ENCODE peak calls at places on chromosomes 11 and 22, in four cellular contexts. One of them, this sample, is unnamed.

GRCh38 chr11:69343401-69344321 is 49.7 kb downstream of the MYEOV start:
- DNase-seq in NCI-H460: no peak
- DNase-seq in amniotic epithelial cell: no peak
- DNase-seq in A549: no peak
- DNase-seq in this sample: no peak

GRCh38 chr11:122491486-122491885 is 164.0 kb upstream of the UBASH3B start:
- DNase-seq in NCI-H460: no peak
- DNase-seq in A549: no peak
- DNase-seq in amniotic epithelial cell: peak
- DNase-seq in this sample: no peak

GRCh38 chr11:22780914-22781593 is 48.5 kb downstream of the SVIP start:
- DNase-seq in NCI-H460: no peak
- DNase-seq in amniotic epithelial cell: no peak
- DNase-seq in A549: no peak
- DNase-seq in this sample: no peak

GRCh38 chr11:67344264-67344663 is 9.1 kb downstream of the POLD4 start:
- DNase-seq in NCI-H460: no peak
- DNase-seq in A549: no peak
- DNase-seq in amniotic epithelial cell: no peak
- DNase-seq in this sample: no peak

GRCh38 chr11:45806937-45807791 is 2.2 kb downstream of the SLC35C1 start:
- DNase-seq in A549: no peak
- DNase-seq in amniotic epithelial cell: no peak
- DNase-seq in NCI-H460: no peak
- DNase-seq in this sample: no peak

GRCh38 chr11:120112174-120112796 is 25.6 kb downstream of the TRIM29 start:
- DNase-seq in amniotic epithelial cell: no peak
- DNase-seq in NCI-H460: no peak
- DNase-seq in A549: no peak
- DNase-seq in this sample: no peak

GRCh38 chr11:129997513-129997912 is 5.1 kb downstream of the PRDM10 start:
- DNase-seq in A549: no peak
- DNase-seq in amniotic epithelial cell: no peak
- DNase-seq in NCI-H460: no peak
- DNase-seq in this sample: no peak

GRCh38 chr11:29318134-29318845 is 698.5 kb downstream of the KCNA4 start:
- DNase-seq in NCI-H460: no peak
- DNase-seq in A549: peak
- DNase-seq in amniotic epithelial cell: peak
- DNase-seq in this sample: no peak

GRCh38 chr11:90229791-90230190 is 6.9 kb upstream of the CHORDC1 start:
- DNase-seq in amniotic epithelial cell: peak
- DNase-seq in NCI-H460: no peak
- DNase-seq in A549: no peak
- DNase-seq in this sample: no peak

GRCh38 chr11:75547617-75548054 is 14.4 kb upstream of the SERPINH1 start:
- DNase-seq in NCI-H460: peak
- DNase-seq in A549: peak
- DNase-seq in amniotic epithelial cell: peak
- DNase-seq in this sample: no peak

GRCh38 chr11:44138286-44138685 is 42.8 kb downstream of the EXT2 start:
- DNase-seq in A549: no peak
- DNase-seq in NCI-H460: no peak
- DNase-seq in amniotic epithelial cell: no peak
- DNase-seq in this sample: no peak

GRCh38 chr11:45661417-45662055 is 3.9 kb downstream of the CHST1 start:
- DNase-seq in NCI-H460: no peak
- DNase-seq in amniotic epithelial cell: no peak
- DNase-seq in A549: no peak
- DNase-seq in this sample: no peak

GRCh38 chr22:25630446-25630845 is 66.0 kb downstream of the GRK3 start:
- DNase-seq in A549: no peak
- DNase-seq in NCI-H460: no peak
- DNase-seq in amniotic epithelial cell: peak
- DNase-seq in this sample: no peak

GRCh38 chr11:63547076-63547475 is 10.5 kb downstream of the PLAAT4 start:
- DNase-seq in amniotic epithelial cell: no peak
- DNase-seq in NCI-H460: no peak
- DNase-seq in A549: no peak
- DNase-seq in this sample: no peak

GRCh38 chr22:28497188-28497587 is 182.5 kb downstream of the TTC28 start:
- DNase-seq in A549: no peak
- DNase-seq in NCI-H460: no peak
- DNase-seq in amniotic epithelial cell: peak
- DNase-seq in this sample: no peak

GRCh38 chr11:38990841-38991240 is 2392.8 kb upstream of the RAG2 start:
- DNase-seq in NCI-H460: no peak
- DNase-seq in amniotic epithelial cell: no peak
- DNase-seq in A549: no peak
- DNase-seq in this sample: no peak

GRCh38 chr11:103110406-103110805 is 1.2 kb downstream of the DYNC2H1 start:
- DNase-seq in amniotic epithelial cell: peak
- DNase-seq in NCI-H460: no peak
- DNase-seq in A549: peak
- DNase-seq in this sample: no peak

GRCh38 chr22:42313804-42314581 is 43.5 kb upstream of the TCF20 start:
- DNase-seq in NCI-H460: no peak
- DNase-seq in amniotic epithelial cell: peak
- DNase-seq in A549: peak
- DNase-seq in this sample: peak

GRCh38 chr22:47032956-47033647 is 270.7 kb downstream of the TBC1D22A start:
- DNase-seq in NCI-H460: no peak
- DNase-seq in A549: no peak
- DNase-seq in amniotic epithelial cell: peak
- DNase-seq in this sample: no peak

GRCh38 chr22:17199131-17199731 is 20.0 kb downstream of the ADA2 start:
- DNase-seq in NCI-H460: no peak
- DNase-seq in amniotic epithelial cell: no peak
- DNase-seq in A549: no peak
- DNase-seq in this sample: no peak

GRCh38 chr11:94961255-94961654 is 12.1 kb downstream of the CWC15 start:
- DNase-seq in amniotic epithelial cell: no peak
- DNase-seq in NCI-H460: no peak
- DNase-seq in A549: no peak
- DNase-seq in this sample: no peak

GRCh38 chr11:111792955-111793500 is 26.8 kb upstream of the PPP2R1B start:
- DNase-seq in NCI-H460: no peak
- DNase-seq in A549: no peak
- DNase-seq in amniotic epithelial cell: peak
- DNase-seq in this sample: no peak

GRCh38 chr11:11396290-11397042 is 43.4 kb upstream of the CSNK2A3 start:
- DNase-seq in A549: peak
- DNase-seq in amniotic epithelial cell: peak
- DNase-seq in NCI-H460: no peak
- DNase-seq in this sample: no peak

GRCh38 chr11:636511-637332 is at the start of gene DRD4:
- DNase-seq in amniotic epithelial cell: peak
- DNase-seq in NCI-H460: no peak
- DNase-seq in A549: no peak
- DNase-seq in this sample: no peak

GRCh38 chr11:63858628-63859550 is 20.0 kb downstream of the MARK2 start:
- DNase-seq in amniotic epithelial cell: peak
- DNase-seq in NCI-H460: peak
- DNase-seq in A549: peak
- DNase-seq in this sample: no peak

GRCh38 chr11:7665473-7666291 is 7.6 kb downstream of the CYB5R2 start:
- DNase-seq in amniotic epithelial cell: peak
- DNase-seq in NCI-H460: peak
- DNase-seq in A549: peak
- DNase-seq in this sample: peak

GRCh38 chr11:10514210-10514609 is 26.8 kb downstream of the RNF141 start:
- DNase-seq in NCI-H460: no peak
- DNase-seq in amniotic epithelial cell: peak
- DNase-seq in A549: peak
- DNase-seq in this sample: no peak